ENCODE peak calls at places on chromosome 22, in five cellular contexts. C, U, H, G and D are unnamed samples.

GRCh38 chr22:31533391-31533790 is 37.1 kb downstream of the SFI1 start:
- DNase-seq in C (no peak), H (no peak), G (no peak), U (no peak), D (no peak)

GRCh38 chr22:49119551-49119952 is 708.1 kb downstream of the BRD1 start:
- DNase-seq in G (no peak), C (no peak), U (no peak), H (no peak), D (no peak)

GRCh38 chr22:18130699-18131429 is 19.1 kb upstream of the USP18 start:
- DNase-seq in C (no peak), U (no peak), G (no peak), H (no peak), D (no peak)

GRCh38 chr22:45334068-45334467 is 24.3 kb downstream of the FAM118A start:
- DNase-seq in G (no peak), U (no peak), C (no peak), H (no peak), D (no peak)

GRCh38 chr22:32796865-32797573 is 4.5 kb upstream of the TIMP3 start:
- DNase-seq in H (peak), U (peak), G (peak), C (peak), D (peak)

GRCh38 chr22:32308934-32309333 is 48.7 kb upstream of the RFPL3 start:
- DNase-seq in U (no peak), C (no peak), H (no peak), G (no peak), D (no peak)

GRCh38 chr22:47027766-47028165 is 265.3 kb downstream of the TBC1D22A start:
- DNase-seq in H (no peak), G (no peak), C (no peak), U (no peak), D (no peak)

GRCh38 chr22:22408731-22409696 is 99.5 kb downstream of the ZNF280B start:
- DNase-seq in U (peak), G (no peak), H (peak), C (no peak), D (peak)

GRCh38 chr22:24429411-24430365 is 2.3 kb downstream of the ADORA2A start:
- DNase-seq in G (no peak), U (no peak), H (peak), C (no peak), D (no peak)

GRCh38 chr22:43535336-43535735 is 123.5 kb downstream of the MPPED1 start:
- DNase-seq in C (no peak), G (no peak), U (no peak), H (no peak), D (no peak)

GRCh38 chr22:48658246-48658645 is 1169.4 kb downstream of the BRD1 start:
- DNase-seq in C (no peak), H (no peak), U (no peak), G (no peak), D (no peak)

GRCh38 chr22:41003976-41004375 is 52.8 kb downstream of the RBX1 start:
- DNase-seq in U (no peak), C (no peak), H (no peak), G (no peak), D (no peak)

GRCh38 chr22:23849009-23850006 is 8.4 kb upstream of the SLC2A11 start:
- DNase-seq in G (peak), U (peak), C (peak), H (peak), D (peak)

GRCh38 chr22:45781459-45781858 is 109.8 kb downstream of the ATXN10 start:
- DNase-seq in U (no peak), G (no peak), C (no peak), H (no peak), D (no peak)